ENCODE peak calls at places on chromosome 4, in seven cellular contexts. One of them, this sample, is unnamed.

GRCh38 chr4:126513596-126513995 is 1119.2 kb upstream of the INTU start:
- DNase-seq in neural progenitor cell: no peak
- DNase-seq in stimulated activated CD4-positive, alpha-beta T cell treated with anti-CD3 and anti-CD28 coated beads, TNF-alpha, amount 100 ng/mL, for 4 hours: no peak
- DNase-seq in cardiac fibroblast: no peak
- DNase-seq in stimulated activated CD8-positive, alpha-beta memory T cell treated with anti-CD3 and anti-CD28 coated beads, Interleukin-15, amount 100 ng/mL, for 4 hours: no peak
- DNase-seq in GM19239: no peak
- DNase-seq in activated CD8-positive, alpha-beta memory T cell treated with anti-CD3 and anti-CD28 coated beads for 24 hours: no peak
- DNase-seq in this sample: no peak

GRCh38 chr4:169270156-169270809 is 473 bp downstream of the SH3RF1 start:
- DNase-seq in neural progenitor cell: peak; percentile 71
- DNase-seq in stimulated activated CD4-positive, alpha-beta T cell treated with anti-CD3 and anti-CD28 coated beads, TNF-alpha, amount 100 ng/mL, for 4 hours: no peak
- DNase-seq in cardiac fibroblast: peak; percentile 53
- DNase-seq in stimulated activated CD8-positive, alpha-beta memory T cell treated with anti-CD3 and anti-CD28 coated beads, Interleukin-15, amount 100 ng/mL, for 4 hours: no peak
- DNase-seq in GM19239: peak; percentile 56
- DNase-seq in activated CD8-positive, alpha-beta memory T cell treated with anti-CD3 and anti-CD28 coated beads for 24 hours: peak; percentile 71
- DNase-seq in this sample: no peak

GRCh38 chr4:1112821-1113182 is 562 bp downstream of the RNF212 start:
- DNase-seq in neural progenitor cell: no peak
- DNase-seq in stimulated activated CD4-positive, alpha-beta T cell treated with anti-CD3 and anti-CD28 coated beads, TNF-alpha, amount 100 ng/mL, for 4 hours: no peak
- DNase-seq in cardiac fibroblast: no peak
- DNase-seq in stimulated activated CD8-positive, alpha-beta memory T cell treated with anti-CD3 and anti-CD28 coated beads, Interleukin-15, amount 100 ng/mL, for 4 hours: no peak
- DNase-seq in GM19239: no peak
- DNase-seq in activated CD8-positive, alpha-beta memory T cell treated with anti-CD3 and anti-CD28 coated beads for 24 hours: no peak
- DNase-seq in this sample: no peak

GRCh38 chr4:165505991-165506779 is 127.4 kb downstream of the CPE start:
- DNase-seq in neural progenitor cell: no peak
- DNase-seq in stimulated activated CD4-positive, alpha-beta T cell treated with anti-CD3 and anti-CD28 coated beads, TNF-alpha, amount 100 ng/mL, for 4 hours: no peak
- DNase-seq in cardiac fibroblast: peak; percentile 71
- DNase-seq in stimulated activated CD8-positive, alpha-beta memory T cell treated with anti-CD3 and anti-CD28 coated beads, Interleukin-15, amount 100 ng/mL, for 4 hours: no peak
- DNase-seq in GM19239: no peak
- DNase-seq in activated CD8-positive, alpha-beta memory T cell treated with anti-CD3 and anti-CD28 coated beads for 24 hours: no peak
- DNase-seq in this sample: no peak

GRCh38 chr4:185821029-185821419 is 9.0 kb upstream of the SORBS2 start:
- DNase-seq in neural progenitor cell: no peak
- DNase-seq in stimulated activated CD4-positive, alpha-beta T cell treated with anti-CD3 and anti-CD28 coated beads, TNF-alpha, amount 100 ng/mL, for 4 hours: no peak
- DNase-seq in cardiac fibroblast: no peak
- DNase-seq in stimulated activated CD8-positive, alpha-beta memory T cell treated with anti-CD3 and anti-CD28 coated beads, Interleukin-15, amount 100 ng/mL, for 4 hours: no peak
- DNase-seq in GM19239: no peak
- DNase-seq in activated CD8-positive, alpha-beta memory T cell treated with anti-CD3 and anti-CD28 coated beads for 24 hours: no peak
- DNase-seq in this sample: no peak

GRCh38 chr4:13481569-13481968 is 2.6 kb downstream of the RAB28 start:
- DNase-seq in neural progenitor cell: peak; percentile 32
- DNase-seq in stimulated activated CD4-positive, alpha-beta T cell treated with anti-CD3 and anti-CD28 coated beads, TNF-alpha, amount 100 ng/mL, for 4 hours: no peak
- DNase-seq in cardiac fibroblast: peak; percentile 79
- DNase-seq in stimulated activated CD8-positive, alpha-beta memory T cell treated with anti-CD3 and anti-CD28 coated beads, Interleukin-15, amount 100 ng/mL, for 4 hours: no peak
- DNase-seq in GM19239: no peak
- DNase-seq in activated CD8-positive, alpha-beta memory T cell treated with anti-CD3 and anti-CD28 coated beads for 24 hours: no peak
- DNase-seq in this sample: no peak

GRCh38 chr4:3031357-3032064 is 42.8 kb downstream of the HTT-AS start:
- DNase-seq in neural progenitor cell: no peak
- DNase-seq in stimulated activated CD4-positive, alpha-beta T cell treated with anti-CD3 and anti-CD28 coated beads, TNF-alpha, amount 100 ng/mL, for 4 hours: no peak
- DNase-seq in cardiac fibroblast: no peak
- DNase-seq in stimulated activated CD8-positive, alpha-beta memory T cell treated with anti-CD3 and anti-CD28 coated beads, Interleukin-15, amount 100 ng/mL, for 4 hours: no peak
- DNase-seq in GM19239: no peak
- DNase-seq in activated CD8-positive, alpha-beta memory T cell treated with anti-CD3 and anti-CD28 coated beads for 24 hours: no peak
- DNase-seq in this sample: no peak

GRCh38 chr4:152356428-152357034 is 179.4 kb downstream of the FBXW7 start:
- DNase-seq in neural progenitor cell: no peak
- DNase-seq in stimulated activated CD4-positive, alpha-beta T cell treated with anti-CD3 and anti-CD28 coated beads, TNF-alpha, amount 100 ng/mL, for 4 hours: no peak
- DNase-seq in cardiac fibroblast: peak; percentile 70
- DNase-seq in stimulated activated CD8-positive, alpha-beta memory T cell treated with anti-CD3 and anti-CD28 coated beads, Interleukin-15, amount 100 ng/mL, for 4 hours: no peak
- DNase-seq in GM19239: no peak
- DNase-seq in activated CD8-positive, alpha-beta memory T cell treated with anti-CD3 and anti-CD28 coated beads for 24 hours: no peak
- DNase-seq in this sample: no peak

GRCh38 chr4:142126890-142127497 is 490.6 kb downstream of the IL15 start:
- DNase-seq in neural progenitor cell: peak; percentile 72
- DNase-seq in stimulated activated CD4-positive, alpha-beta T cell treated with anti-CD3 and anti-CD28 coated beads, TNF-alpha, amount 100 ng/mL, for 4 hours: peak; percentile 27
- DNase-seq in cardiac fibroblast: peak; percentile 88
- DNase-seq in stimulated activated CD8-positive, alpha-beta memory T cell treated with anti-CD3 and anti-CD28 coated beads, Interleukin-15, amount 100 ng/mL, for 4 hours: peak; percentile 34
- DNase-seq in GM19239: peak; percentile 1
- DNase-seq in activated CD8-positive, alpha-beta memory T cell treated with anti-CD3 and anti-CD28 coated beads for 24 hours: peak; percentile 65
- DNase-seq in this sample: peak; percentile 26

GRCh38 chr4:89217594-89217993 is 90.0 kb downstream of the GPRIN3 start:
- DNase-seq in neural progenitor cell: no peak
- DNase-seq in stimulated activated CD4-positive, alpha-beta T cell treated with anti-CD3 and anti-CD28 coated beads, TNF-alpha, amount 100 ng/mL, for 4 hours: no peak
- DNase-seq in cardiac fibroblast: no peak
- DNase-seq in stimulated activated CD8-positive, alpha-beta memory T cell treated with anti-CD3 and anti-CD28 coated beads, Interleukin-15, amount 100 ng/mL, for 4 hours: no peak
- DNase-seq in GM19239: no peak
- DNase-seq in activated CD8-positive, alpha-beta memory T cell treated with anti-CD3 and anti-CD28 coated beads for 24 hours: no peak
- DNase-seq in this sample: no peak

GRCh38 chr4:24988776-24989175 is 42.0 kb downstream of the LGI2 start:
- DNase-seq in neural progenitor cell: peak; percentile 61
- DNase-seq in stimulated activated CD4-positive, alpha-beta T cell treated with anti-CD3 and anti-CD28 coated beads, TNF-alpha, amount 100 ng/mL, for 4 hours: no peak
- DNase-seq in cardiac fibroblast: peak; percentile 64
- DNase-seq in stimulated activated CD8-positive, alpha-beta memory T cell treated with anti-CD3 and anti-CD28 coated beads, Interleukin-15, amount 100 ng/mL, for 4 hours: no peak
- DNase-seq in GM19239: no peak
- DNase-seq in activated CD8-positive, alpha-beta memory T cell treated with anti-CD3 and anti-CD28 coated beads for 24 hours: no peak
- DNase-seq in this sample: no peak

GRCh38 chr4:89266128-89266527 is 41.5 kb downstream of the GPRIN3 start:
- DNase-seq in neural progenitor cell: no peak
- DNase-seq in stimulated activated CD4-positive, alpha-beta T cell treated with anti-CD3 and anti-CD28 coated beads, TNF-alpha, amount 100 ng/mL, for 4 hours: no peak
- DNase-seq in cardiac fibroblast: no peak
- DNase-seq in stimulated activated CD8-positive, alpha-beta memory T cell treated with anti-CD3 and anti-CD28 coated beads, Interleukin-15, amount 100 ng/mL, for 4 hours: no peak
- DNase-seq in GM19239: no peak
- DNase-seq in activated CD8-positive, alpha-beta memory T cell treated with anti-CD3 and anti-CD28 coated beads for 24 hours: no peak
- DNase-seq in this sample: no peak

GRCh38 chr4:174154455-174154854 is 129.0 kb downstream of the FBXO8 start:
- DNase-seq in neural progenitor cell: no peak
- DNase-seq in stimulated activated CD4-positive, alpha-beta T cell treated with anti-CD3 and anti-CD28 coated beads, TNF-alpha, amount 100 ng/mL, for 4 hours: no peak
- DNase-seq in cardiac fibroblast: peak; percentile 86
- DNase-seq in stimulated activated CD8-positive, alpha-beta memory T cell treated with anti-CD3 and anti-CD28 coated beads, Interleukin-15, amount 100 ng/mL, for 4 hours: no peak
- DNase-seq in GM19239: no peak
- DNase-seq in activated CD8-positive, alpha-beta memory T cell treated with anti-CD3 and anti-CD28 coated beads for 24 hours: no peak
- DNase-seq in this sample: no peak

GRCh38 chr4:87589531-87589930 is 18.8 kb upstream of the DSPP start:
- DNase-seq in neural progenitor cell: no peak
- DNase-seq in stimulated activated CD4-positive, alpha-beta T cell treated with anti-CD3 and anti-CD28 coated beads, TNF-alpha, amount 100 ng/mL, for 4 hours: no peak
- DNase-seq in cardiac fibroblast: peak; percentile 95
- DNase-seq in stimulated activated CD8-positive, alpha-beta memory T cell treated with anti-CD3 and anti-CD28 coated beads, Interleukin-15, amount 100 ng/mL, for 4 hours: no peak
- DNase-seq in GM19239: no peak
- DNase-seq in activated CD8-positive, alpha-beta memory T cell treated with anti-CD3 and anti-CD28 coated beads for 24 hours: no peak
- DNase-seq in this sample: no peak

GRCh38 chr4:1167244-1167949 is 5.0 kb downstream of the SPON2 start:
- DNase-seq in neural progenitor cell: peak; percentile 96
- DNase-seq in stimulated activated CD4-positive, alpha-beta T cell treated with anti-CD3 and anti-CD28 coated beads, TNF-alpha, amount 100 ng/mL, for 4 hours: peak; percentile 80
- DNase-seq in cardiac fibroblast: peak; percentile 88
- DNase-seq in stimulated activated CD8-positive, alpha-beta memory T cell treated with anti-CD3 and anti-CD28 coated beads, Interleukin-15, amount 100 ng/mL, for 4 hours: peak; percentile 78
- DNase-seq in GM19239: no peak
- DNase-seq in activated CD8-positive, alpha-beta memory T cell treated with anti-CD3 and anti-CD28 coated beads for 24 hours: peak; percentile 93
- DNase-seq in this sample: peak; percentile 81

GRCh38 chr4:188495169-188495568 is 355.9 kb downstream of the TRIML1 start:
- DNase-seq in neural progenitor cell: no peak
- DNase-seq in stimulated activated CD4-positive, alpha-beta T cell treated with anti-CD3 and anti-CD28 coated beads, TNF-alpha, amount 100 ng/mL, for 4 hours: no peak
- DNase-seq in cardiac fibroblast: no peak
- DNase-seq in stimulated activated CD8-positive, alpha-beta memory T cell treated with anti-CD3 and anti-CD28 coated beads, Interleukin-15, amount 100 ng/mL, for 4 hours: no peak
- DNase-seq in GM19239: no peak
- DNase-seq in activated CD8-positive, alpha-beta memory T cell treated with anti-CD3 and anti-CD28 coated beads for 24 hours: no peak
- DNase-seq in this sample: no peak

GRCh38 chr4:19983072-19983471 is 268.6 kb upstream of the SLIT2 start:
- DNase-seq in neural progenitor cell: no peak
- DNase-seq in stimulated activated CD4-positive, alpha-beta T cell treated with anti-CD3 and anti-CD28 coated beads, TNF-alpha, amount 100 ng/mL, for 4 hours: no peak
- DNase-seq in cardiac fibroblast: peak; percentile 98
- DNase-seq in stimulated activated CD8-positive, alpha-beta memory T cell treated with anti-CD3 and anti-CD28 coated beads, Interleukin-15, amount 100 ng/mL, for 4 hours: no peak
- DNase-seq in GM19239: no peak
- DNase-seq in activated CD8-positive, alpha-beta memory T cell treated with anti-CD3 and anti-CD28 coated beads for 24 hours: no peak
- DNase-seq in this sample: no peak

GRCh38 chr4:114041117-114041475 is 61.6 kb upstream of the ARSJ start:
- DNase-seq in neural progenitor cell: no peak
- DNase-seq in stimulated activated CD4-positive, alpha-beta T cell treated with anti-CD3 and anti-CD28 coated beads, TNF-alpha, amount 100 ng/mL, for 4 hours: no peak
- DNase-seq in cardiac fibroblast: no peak
- DNase-seq in stimulated activated CD8-positive, alpha-beta memory T cell treated with anti-CD3 and anti-CD28 coated beads, Interleukin-15, amount 100 ng/mL, for 4 hours: no peak
- DNase-seq in GM19239: no peak
- DNase-seq in activated CD8-positive, alpha-beta memory T cell treated with anti-CD3 and anti-CD28 coated beads for 24 hours: no peak
- DNase-seq in this sample: no peak

GRCh38 chr4:28225005-28225404 is 1364.4 kb downstream of the STIM2 start:
- DNase-seq in neural progenitor cell: peak; percentile 67
- DNase-seq in stimulated activated CD4-positive, alpha-beta T cell treated with anti-CD3 and anti-CD28 coated beads, TNF-alpha, amount 100 ng/mL, for 4 hours: no peak
- DNase-seq in cardiac fibroblast: peak; percentile 74
- DNase-seq in stimulated activated CD8-positive, alpha-beta memory T cell treated with anti-CD3 and anti-CD28 coated beads, Interleukin-15, amount 100 ng/mL, for 4 hours: no peak
- DNase-seq in GM19239: no peak
- DNase-seq in activated CD8-positive, alpha-beta memory T cell treated with anti-CD3 and anti-CD28 coated beads for 24 hours: no peak
- DNase-seq in this sample: no peak

GRCh38 chr4:177607111-177607573 is 164.9 kb upstream of the AGA start:
- DNase-seq in neural progenitor cell: no peak
- DNase-seq in stimulated activated CD4-positive, alpha-beta T cell treated with anti-CD3 and anti-CD28 coated beads, TNF-alpha, amount 100 ng/mL, for 4 hours: no peak
- DNase-seq in cardiac fibroblast: no peak
- DNase-seq in stimulated activated CD8-positive, alpha-beta memory T cell treated with anti-CD3 and anti-CD28 coated beads, Interleukin-15, amount 100 ng/mL, for 4 hours: no peak
- DNase-seq in GM19239: no peak
- DNase-seq in activated CD8-positive, alpha-beta memory T cell treated with anti-CD3 and anti-CD28 coated beads for 24 hours: no peak
- DNase-seq in this sample: no peak

GRCh38 chr4:56619816-56620215 is 61.3 kb downstream of the HOPX start:
- DNase-seq in neural progenitor cell: peak; percentile 15
- DNase-seq in stimulated activated CD4-positive, alpha-beta T cell treated with anti-CD3 and anti-CD28 coated beads, TNF-alpha, amount 100 ng/mL, for 4 hours: no peak
- DNase-seq in cardiac fibroblast: no peak
- DNase-seq in stimulated activated CD8-positive, alpha-beta memory T cell treated with anti-CD3 and anti-CD28 coated beads, Interleukin-15, amount 100 ng/mL, for 4 hours: no peak
- DNase-seq in GM19239: no peak
- DNase-seq in activated CD8-positive, alpha-beta memory T cell treated with anti-CD3 and anti-CD28 coated beads for 24 hours: no peak
- DNase-seq in this sample: no peak

GRCh38 chr4:31362756-31363155 is 642.6 kb downstream of the PCDH7 start:
- DNase-seq in neural progenitor cell: no peak
- DNase-seq in stimulated activated CD4-positive, alpha-beta T cell treated with anti-CD3 and anti-CD28 coated beads, TNF-alpha, amount 100 ng/mL, for 4 hours: no peak
- DNase-seq in cardiac fibroblast: no peak
- DNase-seq in stimulated activated CD8-positive, alpha-beta memory T cell treated with anti-CD3 and anti-CD28 coated beads, Interleukin-15, amount 100 ng/mL, for 4 hours: no peak
- DNase-seq in GM19239: no peak
- DNase-seq in activated CD8-positive, alpha-beta memory T cell treated with anti-CD3 and anti-CD28 coated beads for 24 hours: no peak
- DNase-seq in this sample: no peak

GRCh38 chr4:52376107-52376704 is 282.9 kb downstream of the USP46 start:
- DNase-seq in neural progenitor cell: peak; percentile 72
- DNase-seq in stimulated activated CD4-positive, alpha-beta T cell treated with anti-CD3 and anti-CD28 coated beads, TNF-alpha, amount 100 ng/mL, for 4 hours: no peak
- DNase-seq in cardiac fibroblast: peak; percentile 67
- DNase-seq in stimulated activated CD8-positive, alpha-beta memory T cell treated with anti-CD3 and anti-CD28 coated beads, Interleukin-15, amount 100 ng/mL, for 4 hours: no peak
- DNase-seq in GM19239: no peak
- DNase-seq in activated CD8-positive, alpha-beta memory T cell treated with anti-CD3 and anti-CD28 coated beads for 24 hours: no peak
- DNase-seq in this sample: no peak

GRCh38 chr4:109801895-109802319 is at the start of gene CFI:
- DNase-seq in neural progenitor cell: no peak
- DNase-seq in stimulated activated CD4-positive, alpha-beta T cell treated with anti-CD3 and anti-CD28 coated beads, TNF-alpha, amount 100 ng/mL, for 4 hours: no peak
- DNase-seq in cardiac fibroblast: peak; percentile 55
- DNase-seq in stimulated activated CD8-positive, alpha-beta memory T cell treated with anti-CD3 and anti-CD28 coated beads, Interleukin-15, amount 100 ng/mL, for 4 hours: no peak
- DNase-seq in GM19239: no peak
- DNase-seq in activated CD8-positive, alpha-beta memory T cell treated with anti-CD3 and anti-CD28 coated beads for 24 hours: no peak
- DNase-seq in this sample: no peak

GRCh38 chr4:55363618-55364420 is 17.8 kb downstream of the SRD5A3 start:
- DNase-seq in neural progenitor cell: peak; percentile 26
- DNase-seq in stimulated activated CD4-positive, alpha-beta T cell treated with anti-CD3 and anti-CD28 coated beads, TNF-alpha, amount 100 ng/mL, for 4 hours: no peak
- DNase-seq in cardiac fibroblast: no peak
- DNase-seq in stimulated activated CD8-positive, alpha-beta memory T cell treated with anti-CD3 and anti-CD28 coated beads, Interleukin-15, amount 100 ng/mL, for 4 hours: no peak
- DNase-seq in GM19239: no peak
- DNase-seq in activated CD8-positive, alpha-beta memory T cell treated with anti-CD3 and anti-CD28 coated beads for 24 hours: no peak
- DNase-seq in this sample: no peak

GRCh38 chr4:86160423-86160822 is 199.4 kb downstream of the MAPK10 start:
- DNase-seq in neural progenitor cell: no peak
- DNase-seq in stimulated activated CD4-positive, alpha-beta T cell treated with anti-CD3 and anti-CD28 coated beads, TNF-alpha, amount 100 ng/mL, for 4 hours: no peak
- DNase-seq in cardiac fibroblast: peak; percentile 4
- DNase-seq in stimulated activated CD8-positive, alpha-beta memory T cell treated with anti-CD3 and anti-CD28 coated beads, Interleukin-15, amount 100 ng/mL, for 4 hours: no peak
- DNase-seq in GM19239: no peak
- DNase-seq in activated CD8-positive, alpha-beta memory T cell treated with anti-CD3 and anti-CD28 coated beads for 24 hours: no peak
- DNase-seq in this sample: no peak

GRCh38 chr4:154958621-154959358 is 177.7 kb downstream of the RBM46 start:
- DNase-seq in neural progenitor cell: no peak
- DNase-seq in stimulated activated CD4-positive, alpha-beta T cell treated with anti-CD3 and anti-CD28 coated beads, TNF-alpha, amount 100 ng/mL, for 4 hours: no peak
- DNase-seq in cardiac fibroblast: peak; percentile 43
- DNase-seq in stimulated activated CD8-positive, alpha-beta memory T cell treated with anti-CD3 and anti-CD28 coated beads, Interleukin-15, amount 100 ng/mL, for 4 hours: no peak
- DNase-seq in GM19239: no peak
- DNase-seq in activated CD8-positive, alpha-beta memory T cell treated with anti-CD3 and anti-CD28 coated beads for 24 hours: no peak
- DNase-seq in this sample: no peak

GRCh38 chr4:169314906-169315305 is 44.1 kb upstream of the SH3RF1 start:
- DNase-seq in neural progenitor cell: no peak
- DNase-seq in stimulated activated CD4-positive, alpha-beta T cell treated with anti-CD3 and anti-CD28 coated beads, TNF-alpha, amount 100 ng/mL, for 4 hours: no peak
- DNase-seq in cardiac fibroblast: peak; percentile 80
- DNase-seq in stimulated activated CD8-positive, alpha-beta memory T cell treated with anti-CD3 and anti-CD28 coated beads, Interleukin-15, amount 100 ng/mL, for 4 hours: no peak
- DNase-seq in GM19239: no peak
- DNase-seq in activated CD8-positive, alpha-beta memory T cell treated with anti-CD3 and anti-CD28 coated beads for 24 hours: no peak
- DNase-seq in this sample: no peak

GRCh38 chr4:109703664-109704351 is 563 bp upstream of the CASP6 start:
- DNase-seq in neural progenitor cell: no peak
- DNase-seq in stimulated activated CD4-positive, alpha-beta T cell treated with anti-CD3 and anti-CD28 coated beads, TNF-alpha, amount 100 ng/mL, for 4 hours: no peak
- DNase-seq in cardiac fibroblast: no peak
- DNase-seq in stimulated activated CD8-positive, alpha-beta memory T cell treated with anti-CD3 and anti-CD28 coated beads, Interleukin-15, amount 100 ng/mL, for 4 hours: no peak
- DNase-seq in GM19239: no peak
- DNase-seq in activated CD8-positive, alpha-beta memory T cell treated with anti-CD3 and anti-CD28 coated beads for 24 hours: no peak
- DNase-seq in this sample: no peak

GRCh38 chr4:126777649-126778048 is 855.1 kb upstream of the INTU start:
- DNase-seq in neural progenitor cell: no peak
- DNase-seq in stimulated activated CD4-positive, alpha-beta T cell treated with anti-CD3 and anti-CD28 coated beads, TNF-alpha, amount 100 ng/mL, for 4 hours: no peak
- DNase-seq in cardiac fibroblast: peak; percentile 80
- DNase-seq in stimulated activated CD8-positive, alpha-beta memory T cell treated with anti-CD3 and anti-CD28 coated beads, Interleukin-15, amount 100 ng/mL, for 4 hours: no peak
- DNase-seq in GM19239: no peak
- DNase-seq in activated CD8-positive, alpha-beta memory T cell treated with anti-CD3 and anti-CD28 coated beads for 24 hours: no peak
- DNase-seq in this sample: no peak